ENCODE peak calls at places on chromosomes 6 and 20, in ten cellular contexts. B, A, Q, E, N, O, J, P, M and L are unnamed samples.

GRCh38 chr6:140663094-140663493 is 1288.6 kb upstream of the CITED2 start:
- DNase-seq in B (no peak), A (no peak), Q (no peak), E (no peak), N (no peak), O (no peak), J (no peak), P (no peak), M (no peak), L (no peak)

GRCh38 chr6:154763650-154764049 is 30.4 kb downstream of the SCAF8 start:
- DNase-seq in B (no peak), A (no peak), Q (no peak), E (no peak), N (no peak), O (no peak), J (no peak), P (no peak), M (no peak), L (no peak)

GRCh38 chr6:108609276-108609769 is 48.6 kb downstream of the FOXO3 start:
- DNase-seq in B (no peak), A (peak; percentile 40), Q (no peak), E (no peak), N (no peak), O (no peak), J (peak; percentile 40), P (no peak), M (peak; percentile 44), L (no peak)

GRCh38 chr6:116268589-116269293 is 11.0 kb downstream of the TSPYL1 start:
- DNase-seq in B (peak; percentile 59), A (peak; percentile 46), Q (no peak), E (peak; percentile 65), N (peak; percentile 67), O (no peak), J (peak; percentile 60), P (no peak), M (peak; percentile 85), L (no peak)

GRCh38 chr20:58010666-58011065 is 217.8 kb downstream of the ANKRD60 start:
- DNase-seq in B (no peak), A (no peak), Q (no peak), E (no peak), N (no peak), O (no peak), J (no peak), P (no peak), M (no peak), L (no peak)

GRCh38 chr6:32462609-32463008 is 22.9 kb downstream of the HLA-DRA start:
- DNase-seq in B (peak; percentile 5), A (no peak), Q (no peak), E (no peak), N (no peak), O (no peak), J (no peak), P (peak; percentile 20), M (peak; percentile 18), L (no peak)

GRCh38 chr20:34262488-34263288 is 21.5 kb downstream of the ASIP start:
- DNase-seq in B (no peak), A (no peak), Q (no peak), E (no peak), N (no peak), O (no peak), J (peak; percentile 10), P (no peak), M (no peak), L (peak; percentile 43)

GRCh38 chr6:10174056-10174455 is 240.8 kb downstream of the TFAP2A start:
- DNase-seq in B (no peak), A (no peak), Q (no peak), E (no peak), N (no peak), O (no peak), J (no peak), P (no peak), M (no peak), L (no peak)

GRCh38 chr6:44199883-44200282 is 16.8 kb upstream of the MYMX start:
- DNase-seq in B (no peak), A (no peak), Q (no peak), E (no peak), N (no peak), O (no peak), J (no peak), P (no peak), M (no peak), L (no peak)

GRCh38 chr20:62317167-62317655 is 14.4 kb downstream of the ADRM1 start:
- DNase-seq in B (no peak), A (no peak), Q (no peak), E (no peak), N (no peak), O (no peak), J (no peak), P (no peak), M (no peak), L (no peak)

GRCh38 chr6:63640062-63640461 is 4.5 kb downstream of the PHF3 start:
- DNase-seq in B (no peak), A (peak; percentile 49), Q (no peak), E (no peak), N (no peak), O (no peak), J (no peak), P (no peak), M (no peak), L (no peak)

GRCh38 chr20:63692436-63693078 is 3.9 kb upstream of the TNFRSF6B start:
- DNase-seq in B (no peak), A (peak; percentile 19), Q (no peak), E (no peak), N (no peak), O (no peak), J (no peak), P (no peak), M (peak; percentile 34), L (peak; percentile 18)

GRCh38 chr20:8735674-8736073 is 333.2 kb upstream of the PLCB4 start:
- DNase-seq in B (no peak), A (no peak), Q (no peak), E (no peak), N (no peak), O (no peak), J (no peak), P (no peak), M (no peak), L (no peak)

GRCh38 chr6:139378882-139379341 is 4.5 kb upstream of the CITED2 start:
- DNase-seq in B (no peak), A (no peak), Q (no peak), E (no peak), N (no peak), O (no peak), J (no peak), P (no peak), M (no peak), L (no peak)

GRCh38 chr6:97437087-97437486 is 154.1 kb upstream of the MMS22L start:
- DNase-seq in B (peak; percentile 54), A (no peak), Q (no peak), E (peak; percentile 39), N (no peak), O (peak; percentile 4), J (peak; percentile 24), P (no peak), M (peak; percentile 55), L (no peak)

GRCh38 chr20:62703853-62704228 is 4.8 kb upstream of the NTSR1 start:
- DNase-seq in B (no peak), A (no peak), Q (no peak), E (no peak), N (no peak), O (no peak), J (no peak), P (no peak), M (no peak), L (no peak)

GRCh38 chr6:115643762-115644161 is 416.9 kb downstream of the FRK start:
- DNase-seq in B (no peak), A (peak; percentile 13), Q (no peak), E (peak; percentile 11), N (peak; percentile 1), O (no peak), J (no peak), P (no peak), M (peak; percentile 15), L (no peak)

GRCh38 chr6:108395297-108395696 is 100.4 kb downstream of the AFG1L start:
- DNase-seq in B (no peak), A (no peak), Q (no peak), E (no peak), N (no peak), O (no peak), J (no peak), P (no peak), M (no peak), L (no peak)

GRCh38 chr6:170289108-170289931 is 1.6 kb downstream of the DLL1 start:
- DNase-seq in B (peak; percentile 48), A (no peak), Q (no peak), E (no peak), N (no peak), O (no peak), J (no peak), P (no peak), M (no peak), L (peak; percentile 32)

GRCh38 chr6:37276916-37277509 is 19.1 kb upstream of the TMEM217 start:
- DNase-seq in B (no peak), A (no peak), Q (no peak), E (no peak), N (no peak), O (no peak), J (no peak), P (no peak), M (no peak), L (no peak)

GRCh38 chr6:113825776-113826175 is 31.4 kb upstream of the MARCKS start:
- DNase-seq in B (peak; percentile 20), A (peak; percentile 72), Q (no peak), E (no peak), N (no peak), O (no peak), J (peak; percentile 69), P (no peak), M (peak; percentile 46), L (peak; percentile 85)

GRCh38 chr20:53743607-53744260 is 150.1 kb upstream of the ZNF217 start:
- DNase-seq in B (no peak), A (no peak), Q (no peak), E (no peak), N (no peak), O (no peak), J (no peak), P (no peak), M (no peak), L (no peak)

GRCh38 chr6:109760208-109760607 is 69.1 kb downstream of the FIG4 start:
- DNase-seq in B (no peak), A (no peak), Q (no peak), E (no peak), N (no peak), O (no peak), J (no peak), P (no peak), M (no peak), L (no peak)

GRCh38 chr6:3456395-3456767 is 469 bp downstream of the SLC22A23 start:
- DNase-seq in B (no peak), A (no peak), Q (no peak), E (peak; percentile 47), N (no peak), O (peak; percentile 53), J (no peak), P (peak; percentile 10), M (no peak), L (no peak)

GRCh38 chr6:47525330-47526057 is 47.9 kb downstream of the CD2AP start:
- DNase-seq in B (no peak), A (no peak), Q (no peak), E (no peak), N (no peak), O (no peak), J (no peak), P (no peak), M (no peak), L (no peak)

GRCh38 chr6:85747654-85748053 is 105.0 kb upstream of the SYNCRIP start:
- DNase-seq in B (no peak), A (no peak), Q (no peak), E (no peak), N (peak; percentile 27), O (no peak), J (peak; percentile 26), P (no peak), M (no peak), L (no peak)